ENCODE peak calls at places on chromosomes 2 and 18, in eight cellular contexts. M is osteoblast, U is HL-60, B is amniotic epithelial cell, T is endothelial cell, K is NCI-H446 treated with DMSO at 0.1 percent for 48 hours, L is lower lobe of right lung, D is GM03348. P is an unnamed sample.

GRCh38 chr2:112813043-112813966 is 23.3 kb downstream of the IL1B start:
- DNase-seq in M (no peak), U (no peak), B (no peak), T (no peak), K (no peak), L (no peak), D (no peak), P (no peak)

GRCh38 chr2:235860111-235860510 is 308.1 kb downstream of the GBX2 start:
- DNase-seq in M (no peak), U (no peak), B (no peak), T (no peak), K (no peak), L (no peak), D (no peak), P (no peak)

GRCh38 chr2:74831693-74832530 is 2.0 kb upstream of the HK2 start:
- DNase-seq in M (peak), U (no peak), B (no peak), T (no peak), K (no peak), L (no peak), D (peak), P (no peak)

GRCh38 chr2:20917724-20918572 is 95.0 kb upstream of the LDAH start:
- DNase-seq in M (peak), U (no peak), B (no peak), T (no peak), K (no peak), L (no peak), D (no peak), P (no peak)

GRCh38 chr2:70746076-70746475 is 21.9 kb downstream of the ADD2 start:
- DNase-seq in M (no peak), U (no peak), B (no peak), T (no peak), K (no peak), L (no peak), D (no peak), P (peak)

GRCh38 chr2:39693275-39693674 is 27.6 kb downstream of the TMEM178A start:
- DNase-seq in M (no peak), U (no peak), B (no peak), T (no peak), K (no peak), L (no peak), D (no peak), P (no peak)

GRCh38 chr18:62341423-62341920 is 16.4 kb downstream of the TNFRSF11A start:
- DNase-seq in M (no peak), U (no peak), B (no peak), T (no peak), K (no peak), L (no peak), D (no peak), P (no peak)

GRCh38 chr18:69727912-69728572 is 219.6 kb downstream of the CD226 start:
- DNase-seq in M (no peak), U (no peak), B (peak), T (no peak), K (no peak), L (no peak), D (no peak), P (no peak)

GRCh38 chr2:163990554-163990953 is 254.7 kb upstream of the FIGN start:
- DNase-seq in M (no peak), U (no peak), B (no peak), T (no peak), K (no peak), L (no peak), D (no peak), P (peak)

GRCh38 chr2:239145106-239145505 is 255.7 kb downstream of the HDAC4 start:
- DNase-seq in M (no peak), U (no peak), B (no peak), T (no peak), K (no peak), L (peak), D (no peak), P (no peak)

GRCh38 chr2:152036611-152037469 is 62.0 kb downstream of the CACNB4 start:
- DNase-seq in M (peak), U (peak), B (peak), T (peak), K (peak), L (peak), D (peak), P (peak)

GRCh38 chr2:109166811-109167210 is 37.8 kb downstream of the SH3RF3 start:
- DNase-seq in M (peak), U (no peak), B (peak), T (no peak), K (no peak), L (no peak), D (peak), P (no peak)

GRCh38 chr2:161166538-161167409 is 6.5 kb downstream of the TANK start:
- DNase-seq in M (no peak), U (no peak), B (peak), T (no peak), K (no peak), L (no peak), D (no peak), P (no peak)

GRCh38 chr2:98445167-98445522 is 487 bp downstream of the INPP4A start:
- DNase-seq in M (peak), U (no peak), B (no peak), T (no peak), K (no peak), L (peak), D (peak), P (no peak)

GRCh38 chr18:74899554-74899953 is 301.9 kb downstream of the ZNF407 start:
- DNase-seq in M (no peak), U (no peak), B (peak), T (no peak), K (no peak), L (peak), D (no peak), P (no peak)

GRCh38 chr2:174764281-174765063 is at the start of gene CHRNA1:
- DNase-seq in M (peak), U (no peak), B (peak), T (no peak), K (no peak), L (no peak), D (peak), P (no peak)

GRCh38 chr2:74391209-74391579 is 11.1 kb upstream of the DCTN1 start:
- DNase-seq in M (no peak), U (peak), B (peak), T (no peak), K (no peak), L (no peak), D (peak), P (no peak)

GRCh38 chr18:3554091-3554601 is 104.2 kb downstream of the TGIF1 start:
- DNase-seq in M (no peak), U (no peak), B (peak), T (peak), K (no peak), L (no peak), D (no peak), P (peak)

GRCh38 chr18:51391731-51392130 is 194.2 kb upstream of the MEX3C start:
- DNase-seq in M (no peak), U (no peak), B (no peak), T (no peak), K (no peak), L (no peak), D (no peak), P (no peak)

GRCh38 chr2:217672472-217672871 is 330.3 kb downstream of the TNS1 start:
- DNase-seq in M (no peak), U (no peak), B (no peak), T (no peak), K (no peak), L (no peak), D (no peak), P (no peak)

GRCh38 chr2:15557947-15558346 is 3.2 kb downstream of the NBAS start:
- DNase-seq in M (no peak), U (no peak), B (no peak), T (no peak), K (no peak), L (no peak), D (no peak), P (no peak)

GRCh38 chr2:3149441-3150217 is 228.0 kb downstream of the EIPR1 start:
- DNase-seq in M (no peak), U (no peak), B (no peak), T (no peak), K (no peak), L (no peak), D (no peak), P (no peak)

GRCh38 chr2:218485986-218486667 is 67.2 kb downstream of the VIL1 start:
- DNase-seq in M (peak), U (no peak), B (no peak), T (no peak), K (no peak), L (no peak), D (no peak), P (no peak)

GRCh38 chr2:112958428-112959108 is 19.2 kb upstream of the IL36G start:
- DNase-seq in M (peak), U (peak), B (peak), T (peak), K (no peak), L (no peak), D (peak), P (peak)

GRCh38 chr2:19900536-19901200 is 1.1 kb downstream of the TTC32 start:
- DNase-seq in M (no peak), U (peak), B (peak), T (no peak), K (no peak), L (no peak), D (no peak), P (no peak)

GRCh38 chr2:55771612-55772011 is 78.0 kb upstream of the PNPT1 start:
- DNase-seq in M (peak), U (no peak), B (peak), T (no peak), K (peak), L (no peak), D (peak), P (no peak)

GRCh38 chr2:133777607-133778006 is 209.3 kb upstream of the NCKAP5 start:
- DNase-seq in M (peak), U (no peak), B (peak), T (no peak), K (no peak), L (no peak), D (no peak), P (no peak)

GRCh38 chr2:176415156-176415870 is 146.1 kb downstream of the MTX2 start:
- DNase-seq in M (no peak), U (no peak), B (no peak), T (no peak), K (no peak), L (no peak), D (no peak), P (no peak)

GRCh38 chr2:9525266-9525665 is 30.4 kb downstream of the ADAM17 start:
- DNase-seq in M (no peak), U (no peak), B (no peak), T (no peak), K (no peak), L (no peak), D (no peak), P (no peak)

GRCh38 chr2:143843696-143844095 is 676.2 kb downstream of the ZEB2 start:
- DNase-seq in M (no peak), U (no peak), B (no peak), T (no peak), K (no peak), L (no peak), D (no peak), P (no peak)

GRCh38 chr2:234003972-234004617 is 46.4 kb upstream of the SPP2 start:
- DNase-seq in M (peak), U (peak), B (peak), T (no peak), K (peak), L (no peak), D (peak), P (no peak)

GRCh38 chr2:240231838-240232244 is 91.4 kb upstream of the OTOS start:
- DNase-seq in M (peak), U (no peak), B (no peak), T (no peak), K (no peak), L (peak), D (no peak), P (no peak)

GRCh38 chr2:20512061-20512605 is 65.3 kb downstream of the RHOB start:
- DNase-seq in M (no peak), U (no peak), B (no peak), T (no peak), K (no peak), L (no peak), D (no peak), P (no peak)

GRCh38 chr2:128442053-128442751 is 123.5 kb upstream of the HS6ST1 start:
- DNase-seq in M (peak), U (peak), B (no peak), T (peak), K (no peak), L (peak), D (no peak), P (no peak)

GRCh38 chr2:28516950-28517349 is 21.1 kb downstream of the PLB1 start:
- DNase-seq in M (no peak), U (no peak), B (peak), T (no peak), K (no peak), L (no peak), D (no peak), P (no peak)